ENCODE peak calls at places on chromosomes 12 and 14, in five cellular contexts. X, R, Q, Y and B are unnamed samples.

GRCh38 chr14:96852823-96853422 is 55.7 kb downstream of the VRK1 start:
- DNase-seq in Y (peak; percentile 76), X (peak; percentile 44), R (peak; percentile 72), Q (peak; percentile 16), B (peak; percentile 61)

GRCh38 chr12:30652034-30652696 is 43.5 kb downstream of the IPO8 start:
- DNase-seq in X (no peak), R (no peak), Q (no peak), Y (no peak), B (no peak)

GRCh38 chr14:34548472-34548981 is 9.0 kb upstream of the EAPP start:
- DNase-seq in X (no peak), Y (no peak), R (no peak), Q (no peak), B (no peak)

GRCh38 chr14:97056086-97056485 is 258.9 kb downstream of the VRK1 start:
- DNase-seq in X (peak; percentile 65), Q (no peak), R (no peak), Y (no peak), B (peak; percentile 1)

GRCh38 chr12:2856901-2857495 is at the start of gene TEX52:
- DNase-seq in Q (no peak), R (no peak), Y (no peak), X (no peak), B (no peak)

GRCh38 chr12:13562915-13563742 is 366.6 kb downstream of the EMP1 start:
- DNase-seq in X (no peak), Q (no peak), Y (no peak), R (no peak), B (no peak)

GRCh38 chr14:21068521-21069387 is 1.4 kb upstream of the ARHGEF40 start:
- DNase-seq in Y (peak; percentile 70), X (peak; percentile 35), R (peak; percentile 52), Q (no peak), B (peak; percentile 70)

GRCh38 chr14:73394317-73394716 is 64.0 kb downstream of the NUMB start:
- DNase-seq in Y (no peak), Q (no peak), R (no peak), X (no peak), B (no peak)

GRCh38 chr12:46131729-46132128 is 137.1 kb downstream of the SLC38A1 start:
- DNase-seq in R (no peak), Y (peak; percentile 8), X (peak; percentile 18), Q (no peak), B (peak; percentile 14)

GRCh38 chr12:75553865-75554555 is 42.6 kb upstream of the KRR1 start:
- DNase-seq in R (peak; percentile 27), Y (no peak), X (no peak), Q (no peak), B (no peak)

GRCh38 chr12:50157259-50157658 is 9.9 kb downstream of the CERS5 start:
- DNase-seq in Y (peak; percentile 33), R (peak; percentile 28), Q (no peak), X (no peak), B (no peak)

GRCh38 chr14:76870146-76870545 is 43.9 kb downstream of the LRRC74A start:
- DNase-seq in R (no peak), Y (peak; percentile 8), X (no peak), Q (no peak), B (no peak)

GRCh38 chr12:115060477-115061168 is 376.6 kb upstream of the TBX3 start:
- DNase-seq in Y (no peak), X (no peak), Q (no peak), R (no peak), B (no peak)

DNA sequence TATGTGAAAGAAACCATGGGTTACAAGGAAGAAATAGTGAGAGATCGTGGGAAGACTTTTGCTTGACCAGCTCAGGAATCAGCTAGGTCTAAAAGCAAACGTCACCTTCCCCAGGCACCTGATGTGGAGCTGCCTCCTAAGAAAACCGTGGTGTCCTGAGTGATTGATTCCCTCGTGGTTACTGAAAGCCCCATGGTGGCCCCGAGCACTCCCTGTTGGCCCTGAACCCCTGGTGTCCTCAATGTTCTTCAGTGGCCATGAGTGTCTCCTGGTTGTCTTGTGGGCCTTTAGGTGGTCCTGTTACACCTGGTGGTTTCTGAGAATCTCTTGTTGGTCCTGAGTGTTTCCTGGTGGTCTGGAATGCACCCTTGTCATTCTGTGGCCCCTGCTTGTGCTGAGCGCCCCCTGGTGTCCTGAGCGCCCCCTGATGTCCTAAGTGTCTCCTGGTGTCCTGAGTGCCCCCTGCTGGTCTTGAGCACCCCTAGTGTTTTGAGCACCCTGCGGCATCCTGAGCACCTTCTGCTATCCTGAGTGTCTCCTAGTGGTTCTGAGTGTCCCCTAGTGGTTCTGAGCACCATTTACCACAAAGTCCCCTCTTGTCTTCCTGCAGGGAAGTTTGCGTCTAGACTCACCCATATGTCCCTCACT is 518.7 kb downstream of the TMEM121 start:
- DNase-seq in X (no peak), Y (peak; percentile 15), R (no peak), Q (no peak), B (peak; percentile 1)
- TF ChIP-seq CTCF in X (no peak), Y (peak; percentile 14), R (peak; percentile 16), Q (peak; percentile 59), B (no peak)

DNA sequence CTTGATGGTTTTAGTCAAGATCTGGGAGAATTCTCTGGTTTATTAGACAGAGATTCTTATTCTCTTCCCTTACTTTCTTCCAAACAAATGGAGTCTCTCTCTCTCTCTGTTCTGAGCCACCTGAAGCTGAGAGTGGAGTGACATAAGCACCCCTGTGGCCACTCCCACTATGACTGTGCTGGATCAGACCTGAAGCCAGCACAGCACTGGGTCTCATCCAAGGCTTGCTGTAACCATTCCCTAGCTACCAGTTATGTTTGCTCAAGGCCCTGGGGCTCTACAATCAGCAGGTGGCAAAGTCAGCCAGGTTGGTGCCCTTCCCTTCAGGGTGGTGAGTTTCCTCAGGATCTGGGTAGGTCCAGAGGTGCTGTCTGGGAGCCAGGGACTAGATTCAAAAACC is 568.5 kb downstream of the AACS start:
- DNase-seq in X (peak; percentile 42), Y (no peak), Q (no peak), R (no peak), B (peak; percentile 46)
- H3K4me3 ChIP-seq in X (no peak overlapping the region), Y (no peak overlapping the region), Q (no peak overlapping the region), R (no peak overlapping the region), B (no peak overlapping the region)

GRCh38 chr14:101719708-101720107 is 41.8 kb upstream of the PPP2R5C start:
- DNase-seq in R (no peak), Y (no peak), X (no peak), Q (no peak), B (no peak)
- TF ChIP-seq CTCF in R (no peak), Y (no peak), X (no peak), Q (no peak), B (no peak)

GRCh38 chr12:51901881-51902280 is 5.4 kb upstream of the ACVRL1 start:
- DNase-seq in X (no peak), Q (no peak), R (no peak), Y (no peak), B (no peak)
- H3K4me3 ChIP-seq in X (no peak overlapping the region), Q (no peak overlapping the region), R (no peak overlapping the region), Y (no peak overlapping the region), B (no peak overlapping the region)

GRCh38 chr12:64318605-64319004 is 72.0 kb downstream of the C12orf56 start:
- DNase-seq in R (peak; percentile 4), Y (peak; percentile 87), X (peak; percentile 50), Q (no peak), B (peak; percentile 36)
- TF ChIP-seq CTCF in R (no peak), Y (peak; percentile 26), X (no peak), Q (no peak), B (no peak)

GRCh38 chr14:89356496-89356895 is 60.5 kb downstream of the FOXN3 start:
- DNase-seq in Y (no peak), X (no peak), Q (no peak), R (no peak), B (no peak)

GRCh38 chr14:89359477-89360222 is 57.4 kb downstream of the FOXN3 start:
- DNase-seq in Q (no peak), R (no peak), X (no peak), Y (peak; percentile 31), B (no peak)

GRCh38 chr14:89356927-89357326 is 60.1 kb downstream of the FOXN3 start:
- DNase-seq in X (no peak), R (no peak), Y (no peak), Q (no peak), B (no peak)

GRCh38 chr14:89357655-89358297 is 59.3 kb downstream of the FOXN3 start:
- DNase-seq in R (no peak), Q (no peak), Y (no peak), X (no peak), B (no peak)

GRCh38 chr14:89360277-89360676 is 56.8 kb downstream of the FOXN3 start:
- DNase-seq in X (no peak), Q (no peak), R (no peak), Y (no peak), B (no peak)
- H3K4me3 ChIP-seq in X (no peak overlapping the region), Q (no peak overlapping the region), R (no peak overlapping the region), Y (no peak overlapping the region), B (no peak overlapping the region)

DNA sequence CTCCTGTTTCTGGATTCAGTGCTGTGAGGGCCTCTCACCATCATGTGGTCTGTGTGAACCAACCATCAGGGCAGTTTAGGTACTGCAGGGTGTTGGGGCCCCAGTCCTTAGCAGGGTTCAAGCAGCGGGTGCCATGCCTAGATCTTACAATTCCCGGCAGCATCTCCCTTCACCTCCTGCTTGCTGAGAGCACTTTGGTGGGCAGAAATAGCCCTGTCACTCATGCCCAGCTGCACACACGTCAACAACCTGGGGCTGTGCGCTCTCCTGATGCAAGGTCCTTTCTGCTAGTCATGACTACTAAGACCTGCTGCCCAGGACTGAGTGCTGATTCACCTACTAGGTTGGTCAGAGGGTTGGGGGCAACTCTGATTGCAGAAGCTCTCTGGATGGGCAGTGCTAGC is 72.1 kb downstream of the NINJ2 start:
- DNase-seq in R (no peak), Q (no peak), X (no peak), Y (no peak), B (no peak)
- TF ChIP-seq CTCF in R (no peak), Q (peak; percentile 16), X (no peak), Y (peak; percentile 25), B (no peak)

DNA sequence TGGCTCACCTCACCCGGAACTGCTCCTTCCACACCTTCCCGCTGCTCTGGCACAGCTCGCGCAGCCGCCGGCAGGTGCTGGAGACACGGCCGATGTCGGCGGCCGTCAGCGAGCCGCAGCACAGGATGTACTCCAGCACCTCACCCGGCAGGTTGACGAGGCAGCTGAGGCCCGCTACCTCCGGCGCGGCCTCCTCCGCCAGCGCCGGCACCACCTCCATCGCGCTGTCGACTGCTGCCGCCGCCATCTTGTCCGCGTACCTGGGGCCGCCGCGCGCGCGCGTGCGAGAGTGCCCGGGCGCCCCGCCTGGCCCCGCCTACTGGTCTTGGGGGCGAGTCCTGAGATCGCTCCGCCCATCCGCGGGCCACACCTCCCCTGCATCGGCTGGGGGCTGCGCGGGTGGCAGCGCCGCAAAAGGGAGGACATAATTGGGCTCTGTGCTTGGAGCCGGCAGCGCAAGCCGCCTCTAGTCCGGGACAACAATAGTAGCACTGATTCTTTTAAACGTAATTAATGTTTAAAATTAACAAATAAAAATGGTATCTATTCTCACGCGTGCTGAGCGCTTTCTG is at the start of gene FBXO21:
- DNase-seq in Y (peak; percentile 82), X (peak; percentile 55), Q (no peak), R (peak; percentile 74), B (peak; percentile 89)
- H3K4me3 ChIP-seq in Y (peak within 1 kb of the TSS; percentile 98), X (peak within 1 kb of the TSS; percentile 84), Q (peak within 1 kb of the TSS; percentile 90), R (peak within 1 kb of the TSS; percentile 81), B (peak within 1 kb of the TSS; percentile 81)

GRCh38 chr12:120238224-120238616 is 27.3 kb downstream of the PXN start:
- DNase-seq in Q (no peak), X (no peak), Y (no peak), R (no peak), B (no peak)

GRCh38 chr12:120236124-120236398 is 29.5 kb downstream of the PXN start:
- DNase-seq in R (no peak), Q (no peak), Y (no peak), X (no peak), B (no peak)

GRCh38 chr12:120231316-120232011 is 30.6 kb upstream of the RPLP0 start:
- DNase-seq in X (peak; percentile 97), Q (peak; percentile 73), R (peak; percentile 97), Y (peak; percentile 97), B (peak; percentile 97)

GRCh38 chr12:120235369-120236123 is 30.0 kb downstream of the PXN start:
- DNase-seq in Y (peak; percentile 60), X (no peak), Q (no peak), R (no peak), B (no peak)

GRCh38 chr12:120234643-120235368 is 30.7 kb downstream of the PXN start:
- DNase-seq in Y (peak; percentile 99), R (peak; percentile 97), X (peak; percentile 81), Q (peak; percentile 88), B (peak; percentile 86)
- TF ChIP-seq CTCF in Y (peak; percentile 39), R (peak; percentile 63), X (peak; percentile 66), Q (peak; percentile 60), B (peak; percentile 75)